ENCODE peak calls at places on chromosomes 5 and 9, in four cellular contexts. K, L, D and C are unnamed samples.
A peak's percentile ranks its signal among the peaks of the same experiment; 100 is the strongest.

GRCh38 chr5:80382488-80382887 is 25.4 kb upstream of the ZFYVE16 start:
- DNase-seq in K (no peak), D (no peak), L (no peak), C (no peak)

GRCh38 chr5:132557425-132557805 is 638 bp downstream of the RAD50 start:
- DNase-seq in K (peak; percentile 19), D (peak; percentile 24), L (peak; percentile 65), C (no peak)

GRCh38 chr9:89664896-89665329 is 60.1 kb downstream of the GADD45G start:
- DNase-seq in L (no peak), D (no peak), K (no peak), C (no peak)

GRCh38 chr5:132751444-132751843 is 4.2 kb downstream of the CCNI2 start:
- DNase-seq in L (peak; percentile 84), D (peak; percentile 85), K (peak; percentile 64), C (no peak)

GRCh38 chr5:322281-322941 is 897 bp downstream of the AHRR start:
- DNase-seq in L (peak; percentile 80), D (no peak), K (no peak), C (no peak)

GRCh38 chr9:127586096-127586495 is 26.0 kb upstream of the STXBP1 start:
- DNase-seq in K (no peak), D (no peak), L (no peak), C (no peak)

GRCh38 chr9:113479150-113479761 is 15.7 kb downstream of the RGS3 start:
- DNase-seq in K (no peak), D (no peak), L (no peak), C (no peak)

GRCh38 chr9:4118666-4119065 is 181.2 kb downstream of the GLIS3 start:
- DNase-seq in D (no peak), L (no peak), K (no peak), C (no peak)

GRCh38 chr5:35404701-35405100 is 174.4 kb upstream of the PRLR start:
- DNase-seq in D (no peak), L (no peak), K (no peak), C (no peak)

GRCh38 chr5:159912033-159912800 is 4.1 kb upstream of the ADRA1B start:
- DNase-seq in L (peak; percentile 81), K (no peak), D (no peak), C (no peak)

GRCh38 chr9:117715411-117715989 is 11.3 kb downstream of the TLR4 start:
- DNase-seq in L (peak; percentile 14), D (no peak), K (no peak), C (no peak)

GRCh38 chr5:31671339-31671741 is 32.4 kb downstream of the PDZD2 start:
- DNase-seq in K (no peak), L (no peak), D (no peak), C (no peak)

GRCh38 chr9:100474082-100474949 is 1.4 kb downstream of the TMEFF1 start:
- DNase-seq in K (no peak), L (no peak), D (peak; percentile 20), C (no peak)

GRCh38 chr9:136965771-136966484 is 11.4 kb upstream of the PTGDS start:
- DNase-seq in L (peak; percentile 46), D (no peak), K (no peak), C (peak; percentile 33)

GRCh38 chr5:31722111-31722510 is 83.2 kb downstream of the PDZD2 start:
- DNase-seq in D (no peak), K (no peak), L (no peak), C (no peak)

GRCh38 chr5:160508780-160509361 is 87.2 kb downstream of the PTTG1 start:
- DNase-seq in L (peak; percentile 93), D (peak; percentile 43), K (peak; percentile 76), C (peak; percentile 27)

GRCh38 chr5:149345892-149346222 is 558 bp downstream of the GRPEL2 start:
- DNase-seq in K (no peak), L (peak; percentile 80), D (no peak), C (no peak)

GRCh38 chr5:77311217-77311571 is 100.7 kb downstream of the PDE8B start:
- DNase-seq in L (no peak), D (no peak), K (no peak), C (no peak)

GRCh38 chr9:99431103-99431502 is 209.0 kb downstream of the SEC61B start:
- DNase-seq in D (no peak), L (peak; percentile 48), K (no peak), C (no peak)

GRCh38 chr5:167294861-167295685 is 996.4 kb upstream of the WWC1 start:
- DNase-seq in K (no peak), L (peak; percentile 86), D (no peak), C (no peak)

GRCh38 chr9:23669776-23670175 is 156.3 kb downstream of the ELAVL2 start:
- DNase-seq in K (no peak), D (no peak), L (no peak), C (no peak)

GRCh38 chr5:130541617-130542221 is 623.3 kb downstream of the HINT1 start:
- DNase-seq in K (peak; percentile 9), D (no peak), L (peak; percentile 0), C (no peak)

GRCh38 chr5:136022965-136023364 is 5.8 kb upstream of the TGFBI start:
- DNase-seq in K (no peak), L (no peak), D (no peak), C (no peak)

GRCh38 chr9:36101916-36102741 is 34.4 kb upstream of the GLIPR2 start:
- DNase-seq in D (peak; percentile 58), K (no peak), L (peak; percentile 96), C (no peak)

GRCh38 chr5:29930316-29930715 is 1263.2 kb upstream of the CDH6 start:
- DNase-seq in D (no peak), L (no peak), K (no peak), C (no peak)

GRCh38 chr5:125659316-125660071 is 763.7 kb upstream of the GRAMD2B start:
- DNase-seq in K (no peak), D (no peak), L (no peak), C (no peak)

GRCh38 chr5:137631453-137631852 is 104.4 kb downstream of the KLHL3 start:
- DNase-seq in K (no peak), D (no peak), L (no peak), C (no peak)

GRCh38 chr9:127754099-127754760 is 19.1 kb upstream of the TOR2A start:
- DNase-seq in D (no peak), K (no peak), L (peak; percentile 69), C (no peak)

GRCh38 chr9:79663299-79663698 is 91.5 kb downstream of the TLE4 start:
- DNase-seq in D (no peak), K (no peak), L (peak; percentile 64), C (no peak)

GRCh38 chr5:172866802-172867748 is 33.0 kb downstream of the ERGIC1 start:
- DNase-seq in D (peak; percentile 81), L (no peak), K (no peak), C (no peak)

GRCh38 chr5:147520450-147520849 is 10.6 kb upstream of the DPYSL3 start:
- DNase-seq in D (no peak), L (peak; percentile 26), K (no peak), C (no peak)

GRCh38 chr9:1916676-1917075 is 98.5 kb upstream of the SMARCA2 start:
- DNase-seq in L (peak; percentile 34), K (no peak), D (no peak), C (no peak)

GRCh38 chr5:92518318-92518913 is 1062.6 kb downstream of the NR2F1-AS1 start:
- DNase-seq in L (peak; percentile 69), K (peak; percentile 26), D (no peak), C (no peak)

DNA sequence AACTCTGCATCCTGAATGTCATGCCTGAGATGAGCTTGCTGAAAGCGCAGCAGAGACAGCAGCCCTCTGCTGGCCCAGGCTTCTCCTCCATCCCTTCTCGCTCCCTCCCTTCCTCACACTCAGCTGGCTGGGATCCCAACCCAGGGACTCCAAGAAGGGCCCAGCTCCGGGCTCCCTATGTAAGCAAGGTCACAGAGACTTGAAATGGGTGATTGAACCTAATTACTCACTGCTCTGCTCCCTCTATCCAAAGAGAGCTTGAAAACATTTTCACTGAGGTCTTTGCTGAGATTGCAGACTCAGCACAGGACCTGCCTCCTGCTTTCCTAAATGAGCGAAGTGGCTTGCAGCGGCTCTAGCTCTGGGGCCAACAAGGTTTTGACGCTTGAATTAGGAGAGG is 42.8 kb downstream of the RAPGEF1 start:
- DNase-seq in L (peak; percentile 9), D (peak; percentile 43), K (no peak), C (no peak)
- H3K4me1 ChIP-seq in L (no peaks in the 10 kb centered on the region), D (peaks cover 49% of the 10 kb centered on the region), K (peaks cover 30% of the 10 kb centered on the region), C (peaks cover 29% of the 10 kb centered on the region)

DNA sequence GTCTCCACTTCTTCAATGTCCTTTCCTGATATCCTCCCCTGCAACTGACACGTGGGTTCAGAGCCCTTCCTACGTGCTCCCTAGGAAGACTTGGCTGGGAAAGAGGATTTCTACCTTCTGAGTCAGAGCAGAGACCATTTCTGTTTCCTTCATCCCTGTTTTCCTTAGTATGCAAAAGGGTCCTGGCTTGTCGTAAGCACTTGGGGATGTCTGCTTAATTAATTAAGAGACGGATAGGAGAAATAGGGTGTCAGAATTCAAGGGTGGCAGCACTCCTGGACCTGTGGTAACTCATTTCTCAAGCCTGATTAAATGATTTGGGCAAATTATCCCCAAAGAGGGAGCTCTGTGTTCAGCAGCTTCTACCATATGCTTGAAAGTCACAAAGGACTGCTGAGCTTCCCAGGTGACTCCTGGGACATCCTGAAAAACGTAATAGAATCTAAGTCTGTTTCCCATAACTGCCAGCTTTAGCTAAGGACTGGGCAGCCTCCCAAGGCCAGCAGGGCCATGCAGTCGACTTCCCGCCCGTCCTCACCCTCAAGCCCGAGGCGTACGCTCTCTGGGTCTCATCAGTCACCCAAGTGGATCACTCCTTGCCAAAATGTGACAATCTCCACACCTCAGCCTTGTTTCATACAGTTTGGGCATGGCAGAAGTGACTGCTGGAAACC is 20.5 kb downstream of the ABCA1 start:
- DNase-seq in K (no peak), D (no peak), L (peak; percentile 88), C (no peak)
- H3K4me3 ChIP-seq in K (no peak overlapping the region), D (no peak overlapping the region), L (peak overlapping the region; percentile 54), C (no peak overlapping the region)

GRCh38 chr5:96433066-96433447 is at the start of gene PCSK1:
- DNase-seq in D (no peak), K (no peak), L (peak; percentile 13), C (no peak)

GRCh38 chr5:96431376-96432244 is 1.4 kb downstream of the PCSK1 start:
- DNase-seq in D (peak; percentile 21), K (no peak), L (peak; percentile 97), C (no peak)

GRCh38 chr5:96427823-96428222 is 5.2 kb downstream of the PCSK1 start:
- DNase-seq in L (peak; percentile 34), D (no peak), K (no peak), C (no peak)

GRCh38 chr5:96434201-96434645 is 1.2 kb upstream of the PCSK1 start:
- DNase-seq in L (peak; percentile 84), K (no peak), D (peak; percentile 55), C (no peak)

DNA sequence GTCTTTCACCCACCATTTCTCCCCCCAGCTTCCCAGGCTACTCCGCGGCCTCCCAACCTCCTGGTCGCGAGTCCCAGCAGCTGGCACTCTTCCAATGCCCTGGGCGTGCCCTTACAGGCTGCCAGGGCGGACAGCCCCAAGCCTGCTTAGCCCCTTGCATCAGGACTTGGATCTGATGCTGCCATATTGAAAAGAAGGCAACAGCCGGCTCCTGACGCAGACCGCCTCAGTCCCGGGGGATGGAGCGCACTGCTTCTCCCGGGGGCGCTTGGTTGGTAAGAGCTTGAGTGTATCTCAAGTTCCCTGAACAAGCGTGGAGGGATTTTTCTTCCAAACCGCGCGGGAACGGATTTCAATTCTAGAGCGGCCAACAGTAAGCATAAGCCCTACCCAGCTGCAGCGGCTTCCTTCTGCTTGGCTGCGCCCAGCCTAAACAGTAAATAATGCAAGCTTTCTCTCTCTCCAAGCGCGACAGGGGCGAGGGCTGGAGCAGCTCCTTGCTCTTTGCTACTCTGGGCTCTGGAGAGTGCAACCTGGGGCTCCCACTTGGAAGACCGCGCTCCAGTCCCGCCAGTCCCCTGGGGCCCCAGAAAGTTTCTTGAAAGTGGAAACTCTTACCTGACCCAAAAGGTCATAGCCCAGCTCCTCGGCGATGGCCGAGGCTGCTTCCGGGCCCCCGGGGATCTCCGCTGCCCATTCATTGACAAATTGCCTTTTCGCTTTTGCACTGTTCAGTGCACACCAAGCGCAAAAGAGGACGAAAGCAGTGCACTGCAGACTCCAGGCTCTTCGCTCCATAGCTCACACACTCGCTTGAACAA is 593 bp downstream of the PCSK1 start:
- DNase-seq in K (no peak), L (peak; percentile 37), D (no peak), C (no peak)
- H3K27me3 ChIP-seq in K (no peaks in the 10 kb centered on the region), L (peaks cover 24% of the 10 kb centered on the region), D (peaks cover 32% of the 10 kb centered on the region), C (peaks cover 39% of the 10 kb centered on the region)

GRCh38 chr9:123174079-123174478 is 94.3 kb downstream of the STRBP start:
- DNase-seq in K (no peak), D (no peak), L (no peak), C (no peak)
- H3K4me1 ChIP-seq in K (peaks cover 48% of the 10 kb centered on the region), D (no peaks in the 10 kb centered on the region), L (no peaks in the 10 kb centered on the region), C (no peaks in the 10 kb centered on the region)